ENCODE peak calls at places on chromosomes 13 and 19, in four cellular contexts. One of them, this sample, is unnamed.

GRCh38 chr13:76503756-76504155 is 382.4 kb downstream of the KCTD12 start:
- DNase-seq in WTC11: no peak
- DNase-seq in left lobe of liver: no peak
- DNase-seq in H9: no peak
- DNase-seq in this sample: no peak

GRCh38 chr19:56348289-56348877 is 33.7 kb upstream of the ZSCAN5A start:
- DNase-seq in WTC11: peak; percentile 34
- DNase-seq in left lobe of liver: no peak
- DNase-seq in H9: no peak
- DNase-seq in this sample: no peak

GRCh38 chr19:48351341-48351752 is 12.4 kb downstream of the TMEM143 start:
- DNase-seq in WTC11: peak; percentile 90
- DNase-seq in left lobe of liver: peak; percentile 67
- DNase-seq in H9: peak; percentile 84
- DNase-seq in this sample: peak; percentile 89

GRCh38 chr19:46480409-46480808 is 9.0 kb upstream of the PNMA8A start:
- DNase-seq in WTC11: no peak
- DNase-seq in left lobe of liver: no peak
- DNase-seq in H9: no peak
- DNase-seq in this sample: peak; percentile 81

GRCh38 chr13:27533155-27533643 is 82.8 kb upstream of the MTIF3 start:
- DNase-seq in WTC11: peak; percentile 93
- DNase-seq in left lobe of liver: peak; percentile 88
- DNase-seq in H9: peak; percentile 84
- DNase-seq in this sample: peak; percentile 92

GRCh38 chr13:26679411-26679810 is 81.2 kb downstream of the GPR12 start:
- DNase-seq in WTC11: no peak
- DNase-seq in left lobe of liver: no peak
- DNase-seq in H9: no peak
- DNase-seq in this sample: no peak

GRCh38 chr19:50432221-50432626 is 468 bp upstream of the MYBPC2 start:
- DNase-seq in WTC11: peak; percentile 53
- DNase-seq in left lobe of liver: no peak
- DNase-seq in H9: no peak
- DNase-seq in this sample: no peak

GRCh38 chr19:10334340-10335148 is 1.2 kb upstream of the RAVER1 start:
- DNase-seq in WTC11: peak; percentile 95
- DNase-seq in left lobe of liver: peak; percentile 98
- DNase-seq in H9: peak; percentile 95
- DNase-seq in this sample: peak; percentile 99

GRCh38 chr19:13882419-13882795 is 5.5 kb downstream of the NANOS3 start:
- DNase-seq in WTC11: no peak
- DNase-seq in left lobe of liver: no peak
- DNase-seq in H9: no peak
- DNase-seq in this sample: no peak

GRCh38 chr19:53328967-53329366 is 4.6 kb upstream of the ZNF845 start:
- DNase-seq in WTC11: peak; percentile 68
- DNase-seq in left lobe of liver: no peak
- DNase-seq in H9: peak; percentile 48
- DNase-seq in this sample: no peak

GRCh38 chr13:109332501-109333499 is 453.6 kb downstream of the IRS2 start:
- DNase-seq in WTC11: peak; percentile 15
- DNase-seq in left lobe of liver: no peak
- DNase-seq in H9: peak; percentile 38
- DNase-seq in this sample: no peak

GRCh38 chr19:40716031-40716654 is 543 bp downstream of the COQ8B start:
- DNase-seq in WTC11: no peak
- DNase-seq in left lobe of liver: no peak
- DNase-seq in H9: peak; percentile 35
- DNase-seq in this sample: no peak

GRCh38 chr19:18519962-18520847 is 1.7 kb downstream of the ELL start:
- DNase-seq in WTC11: peak; percentile 67
- DNase-seq in left lobe of liver: peak; percentile 75
- DNase-seq in H9: peak; percentile 80
- DNase-seq in this sample: peak; percentile 95

GRCh38 chr13:70520275-70520674 is 412.0 kb upstream of the KLHL1 start:
- DNase-seq in WTC11: no peak
- DNase-seq in left lobe of liver: no peak
- DNase-seq in H9: no peak
- DNase-seq in this sample: no peak

GRCh38 chr13:71242191-71242590 is 624.8 kb downstream of the DACH1 start:
- DNase-seq in WTC11: no peak
- DNase-seq in left lobe of liver: no peak
- DNase-seq in H9: no peak
- DNase-seq in this sample: no peak

GRCh38 chr19:29667941-29668340 is 2.7 kb downstream of the PLEKHF1 start:
- DNase-seq in WTC11: no peak
- DNase-seq in left lobe of liver: no peak
- DNase-seq in H9: no peak
- DNase-seq in this sample: no peak

GRCh38 chr13:97921146-97921776 is 32.2 kb upstream of the IPO5 start:
- DNase-seq in WTC11: no peak
- DNase-seq in left lobe of liver: no peak
- DNase-seq in H9: no peak
- DNase-seq in this sample: no peak

GRCh38 chr13:21234537-21234936 is 58.1 kb downstream of the MRPL57 start:
- DNase-seq in WTC11: no peak
- DNase-seq in left lobe of liver: no peak
- DNase-seq in H9: no peak
- DNase-seq in this sample: peak; percentile 87

GRCh38 chr19:4454952-4455738 is 2.4 kb downstream of the UBXN6 start:
- DNase-seq in WTC11: no peak
- DNase-seq in left lobe of liver: no peak
- DNase-seq in H9: no peak
- DNase-seq in this sample: no peak

GRCh38 chr13:59834801-59835200 is 328.9 kb downstream of the DIAPH3 start:
- DNase-seq in WTC11: no peak
- DNase-seq in left lobe of liver: no peak
- DNase-seq in H9: no peak
- DNase-seq in this sample: no peak